ENCODE peak calls at places on chromosomes 7 and 10, in seven cellular contexts. H is K562, F is tibial nerve, G is transverse colon, X is suprapubic skin, T is A549, J is sigmoid colon. L is an unnamed sample.

GRCh38 chr7:80420876-80421275 is 91.0 kb downstream of the GNAT3 start:
- DNase-seq in T (no peak), G (no peak), F (no peak), H (no peak), J (no peak), X (no peak), L (no peak)

GRCh38 chr10:79061441-79062315 is 7.1 kb upstream of the ZMIZ1 start:
- DNase-seq in T (no peak), X (peak; percentile 52), G (peak; percentile 7), F (peak; percentile 7), H (no peak), J (peak; percentile 64), L (peak; percentile 14)

GRCh38 chr10:4174197-4174596 is 389.2 kb upstream of the KLF6 start:
- DNase-seq in H (no peak), G (no peak), X (no peak), T (no peak), F (no peak), J (no peak), L (no peak)

GRCh38 chr10:95836610-95837367 is 71.0 kb upstream of the CC2D2B start:
- DNase-seq in J (no peak), G (no peak), X (no peak), H (no peak), F (no peak), T (no peak), L (no peak)

GRCh38 chr10:8306685-8307364 is 252.3 kb downstream of the GATA3 start:
- DNase-seq in F (no peak), T (no peak), X (no peak), H (no peak), G (no peak), J (no peak), L (no peak)

GRCh38 chr7:73451780-73452398 is 18.3 kb downstream of the FZD9 start:
- DNase-seq in T (peak; percentile 61), G (no peak), H (peak; percentile 69), X (no peak), F (no peak), J (no peak), L (no peak)

GRCh38 chr7:148084138-148084537 is 506.4 kb upstream of the C7orf33 start:
- DNase-seq in T (no peak), G (peak; percentile 46), X (no peak), J (no peak), H (peak; percentile 14), F (no peak), L (peak; percentile 67)

GRCh38 chr10:86798030-86798429 is 41.6 kb downstream of the BMPR1A start:
- DNase-seq in H (no peak), J (no peak), X (no peak), G (no peak), T (no peak), F (no peak), L (no peak)

GRCh38 chr10:3427316-3427715 is 254.7 kb upstream of the PITRM1 start:
- DNase-seq in X (no peak), G (no peak), J (no peak), F (no peak), T (no peak), H (no peak), L (no peak)

GRCh38 chr10:3787001-3787400 is 2.0 kb upstream of the KLF6 start:
- DNase-seq in T (no peak), H (no peak), X (no peak), G (no peak), J (no peak), F (no peak), L (no peak)

GRCh38 chr7:70790215-70791073 is 341.5 kb upstream of the GALNT17 start:
- DNase-seq in H (peak; percentile 22), G (no peak), J (no peak), F (no peak), X (no peak), T (no peak), L (no peak)

GRCh38 chr10:110822708-110823291 is 48.9 kb upstream of the PDCD4 start:
- DNase-seq in G (no peak), J (peak; percentile 64), X (no peak), F (no peak), T (no peak), H (no peak), L (no peak)

GRCh38 chr10:111872591-111872990 is 311.0 kb downstream of the GPAM start:
- DNase-seq in G (no peak), X (no peak), H (no peak), T (no peak), F (no peak), J (no peak), L (no peak)

GRCh38 chr10:114103286-114103685 is 59.6 kb downstream of the ADRB1 start:
- DNase-seq in G (no peak), J (no peak), X (no peak), F (no peak), T (peak; percentile 74), H (peak; percentile 21), L (no peak)

GRCh38 chr10:29794776-29795635 is 160.2 kb upstream of the SVIL start:
- DNase-seq in T (no peak), F (no peak), H (no peak), J (no peak), X (no peak), G (no peak), L (no peak)

GRCh38 chr7:87001214-87001613 is 58.2 kb downstream of the ELAPOR2 start:
- DNase-seq in X (no peak), H (no peak), T (no peak), F (no peak), G (no peak), J (no peak), L (no peak)

GRCh38 chr7:107948645-107949442 is 54.1 kb downstream of the LAMB1 start:
- DNase-seq in H (no peak), J (no peak), T (peak; percentile 69), F (no peak), G (no peak), X (no peak), L (no peak)

GRCh38 chr10:18321371-18321770 is 181.1 kb downstream of the CACNB2 start:
- DNase-seq in F (no peak), J (no peak), T (no peak), H (no peak), G (no peak), X (no peak), L (no peak)
- TF ChIP-seq EP300 in F (no peak), J (no peak), T (no peak), H (no peak), G (no peak), X (no peak), L (no peak)

GRCh38 chr10:15444105-15445021 is 73.3 kb upstream of the FAM171A1 start:
- DNase-seq in X (no peak), H (peak; percentile 24), J (no peak), F (no peak), T (no peak), G (no peak), L (no peak)

GRCh38 chr10:15440204-15440711 is 69.2 kb upstream of the FAM171A1 start:
- DNase-seq in T (no peak), X (no peak), G (no peak), J (no peak), F (no peak), H (peak; percentile 53), L (no peak)

GRCh38 chr10:15442056-15442455 is 71.0 kb upstream of the FAM171A1 start:
- DNase-seq in X (no peak), J (no peak), T (no peak), H (peak; percentile 65), F (no peak), G (no peak), L (no peak)

GRCh38 chr10:15436696-15437095 is 65.6 kb upstream of the FAM171A1 start:
- DNase-seq in F (no peak), G (no peak), J (no peak), X (no peak), H (no peak), T (no peak), L (no peak)

GRCh38 chr10:15439381-15439837 is 68.3 kb upstream of the FAM171A1 start:
- DNase-seq in T (no peak), G (peak; percentile 19), F (no peak), J (peak; percentile 70), X (no peak), H (peak; percentile 57), L (peak; percentile 62)
- H3K4me3 ChIP-seq in T (peak overlapping the region; percentile 25), G (peak overlapping the region; percentile 2), F (no peak overlapping the region), J (peak overlapping the region; percentile 29), X (peak overlapping the region; percentile 28), H (peak overlapping the region; percentile 27), L (peak overlapping the region; percentile 17)

GRCh38 chr7:8357536-8357935 is 75.9 kb upstream of the NXPH1 start:
- DNase-seq in T (no peak), J (no peak), X (no peak), F (no peak), H (no peak), G (no peak), L (no peak)
- TF ChIP-seq EP300 in T (no peak), J (no peak), X (no peak), F (no peak), H (no peak), G (no peak), L (no peak)

GRCh38 chr7:137546671-137547070 is 203.1 kb upstream of the PTN start:
- DNase-seq in H (no peak), F (no peak), T (no peak), G (no peak), J (no peak), X (no peak), L (no peak)
- H3K4me3 ChIP-seq in H (no peak overlapping the region), F (no peak overlapping the region), T (no peak overlapping the region), G (no peak overlapping the region), J (no peak overlapping the region), X (no peak overlapping the region), L (no peak overlapping the region)

GRCh38 chr10:119619215-119619614 is 22.5 kb upstream of the TIAL1 start:
- DNase-seq in G (no peak), F (no peak), X (no peak), H (no peak), T (no peak), J (no peak), L (no peak)
- TF ChIP-seq EP300 in G (no peak), F (no peak), X (no peak), H (no peak), T (no peak), J (no peak), L (no peak)

L was measured in ovary.